ENCODE peak calls at places on chromosomes 2 and 18, in eight cellular contexts. N is A549, I is GOT3, S is heart left ventricle, G is T-helper 2 cell, L is choroid plexus epithelial cell, C is HAP-1, R is AG08395. X is an unnamed sample.

GRCh38 chr2:240985881-240986786 is 12.3 kb upstream of the SNED1 start:
- DNase-seq in N (no peak), I (no peak), S (no peak), G (peak), L (no peak), C (no peak), R (no peak), X (no peak)

GRCh38 chr2:127624321-127625145 is 21.4 kb upstream of the GPR17 start:
- DNase-seq in N (no peak), I (no peak), S (peak), G (no peak), L (no peak), C (no peak), R (no peak), X (no peak)

GRCh38 chr2:147420517-147420916 is 424.3 kb upstream of the ACVR2A start:
- DNase-seq in N (no peak), I (no peak), S (no peak), G (no peak), L (no peak), C (no peak), R (no peak), X (peak)

GRCh38 chr2:171086352-171087290 is 74.1 kb downstream of the TLK1 start:
- DNase-seq in N (peak), I (no peak), S (no peak), G (no peak), L (peak), C (peak), R (peak), X (peak)

GRCh38 chr2:112074506-112074905 is 19.4 kb downstream of the TMEM87B start:
- DNase-seq in N (no peak), I (no peak), S (no peak), G (no peak), L (no peak), C (no peak), R (no peak), X (no peak)

GRCh38 chr2:73260338-73260984 is 23.8 kb downstream of the FBXO41 start:
- DNase-seq in N (peak), I (no peak), S (no peak), G (no peak), L (peak), C (peak), R (peak), X (peak)

GRCh38 chr18:36501100-36501499 is 203.6 kb downstream of the FHOD3 start:
- DNase-seq in N (no peak), I (no peak), S (no peak), G (no peak), L (no peak), C (no peak), R (no peak), X (peak)

GRCh38 chr2:96260404-96261260 is 5.2 kb downstream of the TMEM127 start:
- DNase-seq in N (peak), I (no peak), S (peak), G (no peak), L (peak), C (peak), R (peak), X (peak)

GRCh38 chr2:188969236-188970032 is 4.7 kb upstream of the COL3A1 start:
- DNase-seq in N (peak), I (no peak), S (no peak), G (no peak), L (peak), C (no peak), R (peak), X (no peak)

GRCh38 chr2:69177063-69177771 is 164.2 kb downstream of the ANTXR1 start:
- DNase-seq in N (peak), I (no peak), S (peak), G (no peak), L (peak), C (no peak), R (peak), X (peak)

GRCh38 chr2:197828464-197829135 is 24.2 kb downstream of the PLCL1 start:
- DNase-seq in N (no peak), I (no peak), S (no peak), G (no peak), L (no peak), C (no peak), R (no peak), X (no peak)

GRCh38 chr2:159129807-159130206 is 156.7 kb downstream of the WDSUB1 start:
- DNase-seq in N (no peak), I (no peak), S (peak), G (no peak), L (no peak), C (no peak), R (no peak), X (no peak)

GRCh38 chr2:56239030-56239429 is 55.2 kb downstream of the CCDC85A start:
- DNase-seq in N (no peak), I (no peak), S (no peak), G (no peak), L (no peak), C (no peak), R (no peak), X (no peak)

GRCh38 chr2:235217814-235218213 is 266.0 kb downstream of the SH3BP4 start:
- DNase-seq in N (no peak), I (no peak), S (no peak), G (no peak), L (peak), C (no peak), R (peak), X (no peak)

GRCh38 chr2:166127217-166128155 is at the start of gene SCN1A:
- DNase-seq in N (peak), I (no peak), S (no peak), G (no peak), L (peak), C (no peak), R (peak), X (no peak)

GRCh38 chr2:144836635-144837350 is 316.9 kb upstream of the ZEB2 start:
- DNase-seq in N (no peak), I (no peak), S (no peak), G (no peak), L (peak), C (no peak), R (no peak), X (no peak)

GRCh38 chr2:12515871-12516270 is 200.9 kb upstream of the TRIB2 start:
- DNase-seq in N (no peak), I (no peak), S (no peak), G (no peak), L (no peak), C (no peak), R (no peak), X (no peak)

GRCh38 chr2:25558262-25558661 is 115.1 kb downstream of the DTNB start:
- DNase-seq in N (no peak), I (no peak), S (no peak), G (no peak), L (peak), C (peak), R (peak), X (no peak)